ENCODE peak calls at places on chromosomes 11 and 22, in six cellular contexts. A, J, U, W, F and M are unnamed samples.

GRCh38 chr22:44280665-44281188 is 32.0 kb downstream of the SHISAL1 start:
- DNase-seq in A (no peak), J (no peak), U (no peak), W (no peak), F (no peak), M (no peak)

GRCh38 chr11:113862430-113862829 is 12.9 kb downstream of the USP28 start:
- DNase-seq in A (no peak), J (no peak), U (no peak), W (no peak), F (no peak), M (no peak)

GRCh38 chr11:70582886-70583641 is 184.7 kb downstream of the CTTN start:
- DNase-seq in A (no peak), J (no peak), U (no peak), W (no peak), F (no peak), M (peak)

GRCh38 chr11:120719348-120719747 is 207.8 kb downstream of the GRIK4 start:
- DNase-seq in A (no peak), J (no peak), U (no peak), W (no peak), F (no peak), M (no peak)

GRCh38 chr11:65743928-65744698 is 23.5 kb upstream of the RNASEH2C start:
- DNase-seq in A (peak), J (no peak), U (no peak), W (peak), F (no peak), M (peak)

GRCh38 chr11:64419257-64419790 is 60.4 kb downstream of the RPS6KA4 start:
- DNase-seq in A (no peak), J (no peak), U (no peak), W (no peak), F (no peak), M (no peak)

GRCh38 chr11:46669606-46670243 is 30.7 kb downstream of the ARHGAP1 start:
- DNase-seq in A (no peak), J (no peak), U (no peak), W (no peak), F (no peak), M (no peak)

GRCh38 chr22:32836286-32836859 is 34.9 kb downstream of the TIMP3 start:
- DNase-seq in A (peak), J (no peak), U (no peak), W (no peak), F (no peak), M (no peak)

GRCh38 chr11:85088286-85088685 is 538.9 kb downstream of the DLG2 start:
- DNase-seq in A (no peak), J (no peak), U (no peak), W (no peak), F (no peak), M (no peak)

GRCh38 chr11:112165049-112165448 is 1.2 kb upstream of the IL18 start:
- DNase-seq in A (no peak), J (no peak), U (no peak), W (no peak), F (no peak), M (no peak)

GRCh38 chr11:85021066-85021465 is 606.1 kb downstream of the DLG2 start:
- DNase-seq in A (no peak), J (no peak), U (no peak), W (no peak), F (no peak), M (peak)

GRCh38 chr11:122723576-122723975 is 68.1 kb downstream of the UBASH3B start:
- DNase-seq in A (no peak), J (no peak), U (peak), W (no peak), F (no peak), M (no peak)

GRCh38 chr11:71444811-71445210 is 3.4 kb downstream of the DHCR7 start:
- DNase-seq in A (no peak), J (no peak), U (no peak), W (no peak), F (no peak), M (no peak)

GRCh38 chr11:112024178-112024777 is 930 bp upstream of the DLAT start:
- DNase-seq in A (no peak), J (no peak), U (no peak), W (no peak), F (no peak), M (no peak)

GRCh38 chr11:79430280-79430679 is 10.6 kb downstream of the TENM4 start:
- DNase-seq in A (no peak), J (no peak), U (no peak), W (no peak), F (no peak), M (no peak)

GRCh38 chr22:40137132-40137531 is 40.6 kb upstream of the TNRC6B start:
- DNase-seq in A (no peak), J (no peak), U (no peak), W (no peak), F (no peak), M (no peak)

GRCh38 chr11:64036081-64037026 is 623 bp downstream of the FLRT1 start:
- DNase-seq in A (no peak), J (no peak), U (no peak), W (no peak), F (no peak), M (peak)

GRCh38 chr11:134412508-134413333 is 679 bp upstream of the B3GAT1 start:
- DNase-seq in A (peak), J (peak), U (no peak), W (no peak), F (no peak), M (peak)